ENCODE peak calls at places on chromosomes 5 and 9, in eight cellular contexts. U, B, J, Z, O, G, W and T are unnamed samples.

GRCh38 chr5:158700231-158700996 is 399.3 kb downstream of the EBF1 start:
- DNase-seq in U (no peak), O (no peak), G (no peak), B (no peak), W (no peak), J (no peak), Z (no peak), T (no peak)

GRCh38 chr9:12680757-12681156 is 12.4 kb upstream of the TYRP1 start:
- DNase-seq in Z (no peak), J (no peak), G (no peak), W (no peak), U (no peak), B (no peak), O (no peak), T (no peak)

GRCh38 chr9:71741841-71742648 is 26.3 kb downstream of the CEMIP2 start:
- DNase-seq in O (no peak), W (no peak), B (peak; percentile 73), Z (no peak), J (no peak), U (peak; percentile 94), G (no peak), T (peak; percentile 42)

GRCh38 chr9:89605181-89606048 is 603 bp downstream of the GADD45G start:
- DNase-seq in Z (peak; percentile 23), W (no peak), B (peak; percentile 9), U (no peak), G (peak; percentile 87), J (no peak), O (peak; percentile 94), T (peak; percentile 57)

GRCh38 chr9:125521462-125522327 is 185.3 kb downstream of the MAPKAP1 start:
- DNase-seq in B (peak; percentile 34), O (no peak), Z (no peak), W (no peak), U (peak; percentile 35), G (no peak), J (no peak), T (no peak)

GRCh38 chr9:83508072-83508471 is 30.1 kb downstream of the FRMD3 start:
- DNase-seq in G (no peak), J (no peak), Z (no peak), W (no peak), U (no peak), B (no peak), O (no peak), T (no peak)

GRCh38 chr9:35489313-35490154 is at the start of gene RUSC2:
- DNase-seq in Z (peak; percentile 60), U (peak; percentile 75), W (no peak), B (peak; percentile 91), O (peak; percentile 96), J (no peak), G (peak; percentile 94), T (peak; percentile 78)

GRCh38 chr9:40913096-40913719 is 215.3 kb downstream of the FOXD4L6 start:
- DNase-seq in G (no peak), O (no peak), U (no peak), W (no peak), J (no peak), Z (no peak), B (no peak), T (no peak)

GRCh38 chr5:111237470-111237869 is 13.3 kb downstream of the CAMK4 start:
- DNase-seq in J (no peak), O (no peak), U (no peak), G (no peak), Z (no peak), B (no peak), W (no peak), T (no peak)

GRCh38 chr5:110736763-110737162 is 2.0 kb upstream of the SLC25A46 start:
- DNase-seq in W (no peak), B (no peak), Z (no peak), O (no peak), G (no peak), U (no peak), J (no peak), T (no peak)

GRCh38 chr5:90408571-90409317 is 812 bp downstream of the CETN3 start:
- DNase-seq in W (no peak), U (peak; percentile 0), J (peak; percentile 4), Z (no peak), O (no peak), B (no peak), G (no peak), T (no peak)

GRCh38 chr5:90410178-90410762 is 714 bp upstream of the CETN3 start:
- DNase-seq in U (peak; percentile 4), G (no peak), W (no peak), J (no peak), Z (no peak), B (no peak), O (no peak), T (no peak)

GRCh38 chr5:90406466-90406865 is 3.1 kb downstream of the CETN3 start:
- DNase-seq in O (no peak), Z (no peak), B (no peak), W (no peak), U (no peak), J (no peak), G (no peak), T (no peak)

DNA sequence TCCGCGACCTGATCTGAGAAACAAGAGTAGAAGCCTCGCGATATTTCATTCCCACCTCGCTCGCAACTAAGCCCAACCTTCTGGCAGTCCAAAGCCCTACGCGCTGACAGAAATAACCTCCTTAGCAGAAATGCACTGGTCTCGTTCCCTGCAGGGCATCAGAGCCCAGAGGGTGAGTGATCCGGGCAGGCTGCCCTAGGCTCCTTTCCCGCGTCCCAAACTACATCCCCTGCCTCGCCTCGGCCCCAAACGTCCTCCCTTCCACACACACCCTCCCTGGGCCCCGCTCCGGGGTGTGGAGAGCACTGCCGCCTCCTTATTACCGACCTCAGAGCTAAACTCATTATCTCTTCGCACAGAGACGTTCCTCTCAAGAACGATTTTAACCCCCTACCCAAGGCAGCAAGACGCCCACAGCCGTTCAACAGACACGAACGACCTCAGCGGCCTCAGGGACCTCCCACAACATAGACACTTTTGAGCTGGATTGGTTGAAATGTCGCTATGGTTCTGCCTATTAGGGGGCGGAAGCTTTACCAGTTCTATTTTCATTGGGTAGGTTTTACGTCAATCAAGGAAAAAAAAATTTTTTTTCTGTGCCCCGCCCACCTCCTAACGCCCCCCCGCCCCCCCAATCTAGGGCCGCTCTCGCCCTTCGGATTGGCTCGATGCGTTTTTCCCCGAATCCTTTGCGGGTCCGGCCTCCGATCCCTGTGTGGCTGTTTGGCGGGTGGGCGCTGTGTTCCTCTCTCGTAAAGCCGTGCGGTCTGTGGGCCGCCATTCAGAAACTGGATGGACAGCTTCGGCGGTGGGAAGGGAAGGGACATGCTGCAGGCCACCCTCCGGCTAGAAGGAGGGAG is at the start of gene CETN3:
- DNase-seq in O (peak; percentile 87), Z (peak; percentile 84), B (peak; percentile 96), U (peak; percentile 94), G (peak; percentile 97), J (peak; percentile 88), W (peak; percentile 70), T (peak; percentile 92)
- TF ChIP-seq POLR2A in O (peak; percentile 60), Z (peak; percentile 79), B (peak; percentile 97), U (peak; percentile 97), G (peak; percentile 74), J (peak; percentile 93), W (no peak), T (peak; percentile 27)

DNA sequence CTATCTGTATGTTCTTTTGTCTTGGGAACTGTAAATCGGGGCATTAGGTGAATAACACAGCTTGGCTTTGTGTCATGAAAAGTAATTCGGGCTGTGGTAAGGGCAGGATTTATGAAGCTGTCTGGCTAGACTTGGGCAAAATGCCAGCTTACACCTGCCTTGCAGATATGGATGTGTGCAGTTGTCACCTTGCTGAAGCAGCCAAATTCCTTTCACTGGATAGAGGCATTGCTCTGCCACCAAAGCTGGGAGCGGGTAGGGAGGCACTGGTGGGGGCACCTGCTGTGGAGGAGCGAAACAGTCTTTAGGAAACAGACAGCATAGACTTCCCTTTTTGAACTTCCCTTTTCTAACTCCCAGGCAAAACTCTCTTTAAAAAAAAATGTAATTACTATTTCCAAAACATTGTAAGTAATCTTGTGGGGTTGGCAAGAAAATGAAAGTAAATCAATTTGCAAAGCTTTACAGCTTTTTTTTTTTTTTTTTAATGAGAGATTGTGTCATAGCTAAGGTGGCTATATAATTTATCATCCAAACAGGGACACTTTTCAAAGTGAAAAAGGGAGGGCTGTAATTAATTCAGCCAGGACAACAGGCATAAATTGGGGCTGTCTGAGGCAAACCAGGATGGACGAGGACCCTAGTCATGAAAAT is 545.3 kb downstream of the CSNK1G3 start:
- DNase-seq in O (no peak), Z (no peak), U (no peak), B (no peak), W (no peak), G (peak; percentile 66), J (peak; percentile 47), T (peak; percentile 62)
- H3K4me3 ChIP-seq in O (peak overlapping the region; percentile 11), Z (no peak overlapping the region), U (no peak overlapping the region), B (no peak overlapping the region), W (no peak overlapping the region), G (no peak overlapping the region), J (peak overlapping the region; percentile 65), T (peak overlapping the region; percentile 19)

DNA sequence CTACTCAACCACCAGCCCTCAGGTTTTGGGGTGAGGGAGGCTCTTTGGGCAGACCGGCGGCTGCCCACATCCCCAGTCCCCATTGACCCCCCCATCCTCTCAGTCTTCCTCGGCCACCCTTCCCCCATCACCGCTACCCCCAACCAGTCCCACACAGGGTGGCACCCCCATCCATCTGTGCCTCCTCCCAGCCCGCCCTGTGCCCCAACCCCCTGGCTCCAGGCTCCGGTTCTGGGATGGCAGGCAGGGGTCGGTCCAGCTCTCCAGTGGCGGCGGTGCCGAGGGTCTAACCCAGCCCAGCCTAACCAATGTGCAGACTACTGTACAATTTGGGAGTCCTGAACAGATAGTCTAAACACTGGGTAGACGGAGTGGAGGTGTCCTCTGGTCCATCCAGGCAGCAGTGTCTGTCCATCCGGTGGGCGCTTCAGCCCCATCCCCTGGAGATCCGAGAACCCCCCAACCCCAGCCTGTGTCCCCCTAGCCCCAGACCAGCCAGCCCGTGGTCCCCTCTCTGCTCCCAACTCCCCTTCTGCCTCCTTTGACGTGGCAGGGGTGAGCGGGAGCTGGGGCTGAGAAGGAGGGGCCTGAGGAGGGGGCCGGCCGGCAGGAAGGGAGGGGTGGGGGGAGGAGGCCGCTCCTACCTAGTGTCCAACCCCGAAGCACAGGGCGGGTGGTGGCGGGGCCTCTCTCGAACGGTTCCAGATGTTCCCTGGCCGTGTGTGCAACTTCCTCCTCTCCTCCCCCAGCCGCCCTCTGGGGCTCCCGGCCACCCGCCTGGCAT is 31.2 kb downstream of the GOLGA2 start:
- DNase-seq in G (peak; percentile 95), B (no peak), W (no peak), J (no peak), O (peak; percentile 86), Z (peak; percentile 83), U (peak; percentile 51), T (peak; percentile 49)
- TF ChIP-seq POLR2A in G (peak; percentile 18), B (no peak), W (no peak), J (no peak), O (no peak), Z (no peak), U (no peak), T (no peak)

GRCh38 chr5:96651047-96651446 is 11.1 kb upstream of the CAST start:
- DNase-seq in B (no peak), W (no peak), O (no peak), J (no peak), Z (no peak), G (no peak), U (no peak), T (no peak)

GRCh38 chr5:96649938-96650540 is 12.1 kb upstream of the CAST start:
- DNase-seq in B (no peak), U (no peak), G (no peak), O (no peak), J (no peak), W (no peak), Z (no peak), T (no peak)

GRCh38 chr5:96652769-96653455 is 9.3 kb upstream of the CAST start:
- DNase-seq in O (no peak), Z (no peak), J (no peak), W (no peak), G (no peak), U (no peak), B (no peak), T (no peak)

GRCh38 chr5:96654209-96654608 is 8.0 kb upstream of the CAST start:
- DNase-seq in J (no peak), O (no peak), B (no peak), U (no peak), W (no peak), Z (no peak), G (no peak), T (no peak)

GRCh38 chr5:96651948-96652753 is 10.0 kb upstream of the CAST start:
- DNase-seq in J (no peak), W (no peak), G (no peak), O (no peak), B (peak; percentile 58), U (no peak), Z (no peak), T (no peak)
- H3K4me3 ChIP-seq in J (no peak overlapping the region), W (no peak overlapping the region), G (no peak overlapping the region), O (no peak overlapping the region), B (no peak overlapping the region), U (no peak overlapping the region), Z (no peak overlapping the region), T (no peak overlapping the region)